ENCODE peak calls at places on chromosomes 13 and 19, in six cellular contexts. K, P, N, V, T and G are unnamed samples.

GRCh38 chr13:45119990-45120864 is at the start of gene GTF2F2:
- DNase-seq in K (peak; percentile 91), P (peak; percentile 92), N (peak; percentile 92), V (peak; percentile 42), T (peak; percentile 96), G (peak; percentile 55)

GRCh38 chr13:104875008-104875762 is 1660.3 kb downstream of the EFNB2 start:
- DNase-seq in K (no peak), P (no peak), N (no peak), V (no peak), T (no peak), G (no peak)

GRCh38 chr19:18476507-18477041 is 38.6 kb upstream of the ISYNA1 start:
- DNase-seq in K (no peak), P (no peak), N (no peak), V (no peak), T (no peak), G (no peak)

GRCh38 chr19:15479391-15480345 is at the start of gene PGLYRP2:
- DNase-seq in K (no peak), P (no peak), N (no peak), V (no peak), T (peak; percentile 65), G (no peak)

GRCh38 chr19:52557231-52557995 is 12.7 kb upstream of the ZNF701 start:
- DNase-seq in K (no peak), P (no peak), N (no peak), V (no peak), T (no peak), G (no peak)

GRCh38 chr13:45365558-45365885 is 24.5 kb upstream of the TPT1 start:
- DNase-seq in K (no peak), P (no peak), N (no peak), V (no peak), T (no peak), G (no peak)

GRCh38 chr19:55544014-55544413 is 1.3 kb downstream of the SBK3 start:
- DNase-seq in K (no peak), P (no peak), N (no peak), V (no peak), T (no peak), G (no peak)

GRCh38 chr13:99984463-99985242 is 3.1 kb downstream of the ZIC2 start:
- DNase-seq in K (no peak), P (no peak), N (no peak), V (no peak), T (peak; percentile 73), G (no peak)

GRCh38 chr19:14318873-14319272 is 62.4 kb upstream of the ADGRE5 start:
- DNase-seq in K (peak; percentile 60), P (peak; percentile 13), N (no peak), V (no peak), T (peak; percentile 81), G (no peak)
- TF ChIP-seq CTCF in K (peak; percentile 51), P (no peak), N (peak; percentile 47), V (peak; percentile 15), T (peak; percentile 72), G (no peak)

GRCh38 chr13:51260154-51260553 is 38.0 kb downstream of the FAM124A start:
- DNase-seq in K (no peak), P (no peak), N (no peak), V (no peak), T (peak; percentile 40), G (no peak)

GRCh38 chr13:51259359-51259645 is 37.1 kb downstream of the FAM124A start:
- DNase-seq in K (no peak), P (no peak), N (no peak), V (no peak), T (no peak), G (no peak)

GRCh38 chr13:51261610-51262249 is 39.5 kb downstream of the FAM124A start:
- DNase-seq in K (no peak), P (no peak), N (no peak), V (no peak), T (peak; percentile 22), G (no peak)

GRCh38 chr13:51258612-51259358 is 36.6 kb downstream of the FAM124A start:
- DNase-seq in K (peak; percentile 51), P (no peak), N (no peak), V (no peak), T (peak; percentile 67), G (no peak)

DNA sequence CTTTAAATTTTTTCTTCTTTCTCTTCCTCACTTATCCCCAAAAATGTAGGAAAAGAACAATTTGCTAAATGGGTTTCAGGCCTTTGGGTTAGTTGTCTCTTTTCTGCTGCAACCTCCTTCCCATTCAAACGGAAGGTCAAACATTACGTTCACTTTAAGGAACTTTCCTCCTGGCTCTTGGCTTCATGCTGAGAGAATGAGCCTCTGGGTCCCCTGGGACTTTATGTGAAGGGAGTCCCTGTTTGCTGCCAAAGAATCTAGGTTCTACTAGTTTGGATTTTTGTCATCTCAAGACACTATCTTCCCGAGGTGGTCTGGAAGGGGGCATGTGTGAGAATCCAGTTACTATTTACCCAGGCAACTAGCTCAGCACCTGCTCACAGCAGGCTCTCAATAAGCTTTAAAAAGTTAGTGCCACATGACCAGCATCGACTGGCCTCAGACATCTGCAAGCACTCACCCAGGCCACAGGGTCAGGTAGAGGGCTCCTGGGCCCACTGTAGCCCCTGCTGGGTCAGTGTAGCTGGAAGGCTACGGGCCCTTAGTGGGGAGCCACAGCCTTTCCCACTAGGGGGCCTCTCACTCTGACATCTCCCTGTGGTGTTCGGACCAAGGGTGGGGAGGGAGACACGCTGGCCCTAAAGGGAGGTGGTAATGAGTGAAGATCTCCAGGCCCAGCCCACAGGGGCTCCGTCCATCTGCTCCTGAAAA is 40.5 kb downstream of the FAM124A start:
- DNase-seq in K (peak; percentile 20), P (no peak), N (no peak), V (no peak), T (no peak), G (no peak)
- TF ChIP-seq CTCF in K (peak; percentile 14), P (no peak), N (no peak), V (no peak), T (peak; percentile 35), G (no peak)

DNA sequence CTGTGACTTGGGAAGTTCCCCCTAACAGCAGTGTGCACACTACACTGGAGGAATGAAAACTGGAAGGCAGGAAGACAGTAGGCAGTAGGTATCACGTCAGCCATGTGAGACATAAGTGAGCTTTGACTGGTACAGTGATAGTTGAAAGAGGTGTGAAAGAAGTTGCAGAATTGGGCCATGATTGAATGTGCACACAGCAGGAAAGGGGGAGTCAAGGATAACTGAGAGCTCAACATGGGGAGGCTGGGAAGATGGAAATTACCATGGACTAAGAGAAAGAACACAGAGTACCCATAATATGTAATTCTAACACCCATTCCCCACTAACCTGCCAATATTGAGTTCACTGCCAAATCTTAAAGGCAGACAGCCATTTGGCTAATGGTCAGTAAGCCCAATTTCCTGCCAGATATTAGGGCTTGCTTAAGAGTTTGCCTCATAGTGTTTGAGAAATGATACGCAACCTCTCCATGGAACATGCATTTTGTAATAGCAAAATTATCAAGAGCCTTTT is 321.7 kb downstream of the DCT start:
- DNase-seq in K (no peak), P (no peak), N (no peak), V (no peak), T (no peak), G (no peak)
- TF ChIP-seq CTCF in K (no peak), P (no peak), N (no peak), V (no peak), T (no peak), G (no peak)

GRCh38 chr19:35090160-35090794 is 25.3 kb upstream of the FXYD3 start:
- DNase-seq in K (peak; percentile 77), P (peak; percentile 58), N (no peak), V (no peak), T (peak; percentile 84), G (peak; percentile 50)
- TF ChIP-seq CTCF in K (peak; percentile 65), P (peak; percentile 64), N (peak; percentile 79), V (peak; percentile 41), T (peak; percentile 83), G (no peak)

DNA sequence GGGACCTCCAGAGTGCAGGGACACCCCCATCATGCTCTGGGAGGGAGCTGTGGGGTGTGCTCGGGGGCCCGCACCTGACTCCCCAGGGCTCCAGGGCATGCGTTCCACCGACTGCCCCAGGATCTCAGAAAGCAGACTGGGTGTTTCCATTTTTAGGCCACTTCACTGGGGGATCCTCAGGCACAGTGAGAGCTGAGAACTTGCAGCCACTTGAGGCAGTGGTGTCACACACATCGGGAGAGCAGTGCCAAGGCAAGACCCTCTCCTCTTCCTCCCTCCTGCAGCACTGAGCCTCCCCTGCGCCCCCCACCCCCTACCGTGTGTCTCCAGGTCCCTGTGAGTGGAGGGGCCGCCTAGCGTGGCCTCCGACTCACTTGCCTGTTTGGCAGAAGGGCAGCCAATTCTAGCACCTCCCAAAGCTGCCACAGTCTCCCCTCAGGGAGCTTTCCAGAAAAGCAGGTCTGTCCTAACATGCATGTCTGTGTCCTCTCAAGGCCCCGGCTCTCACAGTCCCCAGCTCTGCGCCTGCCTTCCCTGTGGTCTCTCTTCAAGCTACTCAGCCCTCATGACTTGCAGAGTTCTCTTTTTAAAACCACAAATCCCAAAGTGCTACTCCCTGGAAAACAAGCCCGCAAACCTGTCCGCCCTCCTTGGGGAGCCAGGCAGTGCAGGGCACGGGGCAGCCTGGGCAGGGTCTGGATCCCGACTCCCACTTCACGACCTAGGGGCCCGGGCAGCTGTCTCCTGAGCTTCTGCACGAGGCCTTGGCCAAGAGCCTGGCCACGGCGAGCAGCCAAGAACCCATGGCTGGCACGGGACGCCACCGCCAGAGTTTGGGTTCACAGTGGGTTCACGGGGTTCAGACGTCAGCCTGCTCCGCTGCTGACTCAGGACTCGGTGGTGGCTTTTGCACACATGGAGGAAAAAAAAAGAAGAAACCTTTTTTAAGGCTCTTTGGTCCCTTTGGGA is 94.1 kb downstream of the STK24 start:
- DNase-seq in K (peak; percentile 77), P (peak; percentile 71), N (no peak), V (no peak), T (peak; percentile 79), G (no peak)
- TF ChIP-seq CTCF in K (peak; percentile 20), P (no peak), N (peak; percentile 29), V (peak; percentile 16), T (peak; percentile 69), G (no peak)